ENCODE peak calls at places on chromosomes 13 and 19, in nine cellular contexts. H, F, D, O, X, Q, T, M and E are unnamed samples.

GRCh38 chr19:4533835-4534424 is 1.1 kb downstream of the PLIN5 start:
- DNase-seq in H (no peak), F (no peak), D (no peak), O (no peak), X (no peak), Q (no peak), T (no peak), M (no peak), E (no peak)

GRCh38 chr19:6761053-6761676 is 6.1 kb downstream of the SH2D3A start:
- DNase-seq in H (peak), F (no peak), D (peak), O (peak), X (no peak), Q (no peak), T (no peak), M (peak), E (peak)

GRCh38 chr13:78029891-78030290 is 111.3 kb upstream of the EDNRB start:
- DNase-seq in H (no peak), F (no peak), D (no peak), O (no peak), X (no peak), Q (no peak), T (no peak), M (no peak), E (peak)

GRCh38 chr13:43963726-43964125 is 84.0 kb downstream of the LACC1 start:
- DNase-seq in H (no peak), F (no peak), D (no peak), O (peak), X (no peak), Q (peak), T (no peak), M (no peak), E (no peak)

GRCh38 chr19:10691178-10691881 is 9.9 kb upstream of the QTRT1 start:
- DNase-seq in H (no peak), F (no peak), D (no peak), O (no peak), X (no peak), Q (no peak), T (no peak), M (no peak), E (no peak)

GRCh38 chr13:44407891-44408290 is 34.3 kb downstream of the SERP2 start:
- DNase-seq in H (no peak), F (no peak), D (no peak), O (no peak), X (no peak), Q (no peak), T (no peak), M (no peak), E (no peak)

GRCh38 chr19:30445385-30445784 is 73.2 kb downstream of the ZNF536 start:
- DNase-seq in H (no peak), F (no peak), D (no peak), O (no peak), X (no peak), Q (no peak), T (no peak), M (no peak), E (no peak)

GRCh38 chr13:73230714-73231113 is 171.9 kb downstream of the KLF5 start:
- DNase-seq in H (peak), F (no peak), D (no peak), O (no peak), X (no peak), Q (no peak), T (peak), M (no peak), E (peak)

GRCh38 chr19:18223860-18224524 is 2.2 kb downstream of the PDE4C start:
- DNase-seq in H (peak), F (no peak), D (no peak), O (no peak), X (no peak), Q (peak), T (no peak), M (peak), E (no peak)

GRCh38 chr19:55549500-55550320 is 4.4 kb upstream of the SBK3 start:
- DNase-seq in H (peak), F (peak), D (peak), O (peak), X (no peak), Q (no peak), T (no peak), M (peak), E (peak)

GRCh38 chr13:111654531-111654930 is 334.1 kb downstream of the TEX29 start:
- DNase-seq in H (no peak), F (no peak), D (no peak), O (no peak), X (no peak), Q (no peak), T (no peak), M (no peak), E (no peak)

GRCh38 chr19:14055396-14055795 is 6.5 kb downstream of the PALM3 start:
- DNase-seq in H (no peak), F (no peak), D (no peak), O (no peak), X (no peak), Q (no peak), T (no peak), M (peak), E (no peak)

GRCh38 chr19:38061294-38061693 is 154.3 kb downstream of the SIPA1L3 start:
- DNase-seq in H (peak), F (no peak), D (peak), O (peak), X (no peak), Q (no peak), T (no peak), M (no peak), E (peak)

GRCh38 chr19:1650627-1651009 is 1.8 kb downstream of the TCF3 start:
- DNase-seq in H (no peak), F (no peak), D (peak), O (peak), X (no peak), Q (peak), T (peak), M (no peak), E (no peak)

GRCh38 chr13:23510979-23511735 is 59.1 kb upstream of the TNFRSF19 start:
- DNase-seq in H (peak), F (no peak), D (peak), O (peak), X (no peak), Q (peak), T (no peak), M (peak), E (peak)

GRCh38 chr13:49220035-49220855 is at the start of gene MLNR:
- DNase-seq in H (peak), F (no peak), D (peak), O (no peak), X (peak), Q (peak), T (peak), M (peak), E (peak)

GRCh38 chr19:47707135-47707925 is 5.9 kb upstream of the EHD2 start:
- DNase-seq in H (peak), F (no peak), D (peak), O (peak), X (peak), Q (peak), T (peak), M (peak), E (peak)

GRCh38 chr19:11535792-11536595 is 2.7 kb upstream of the CNN1 start:
- DNase-seq in H (peak), F (no peak), D (peak), O (peak), X (peak), Q (peak), T (peak), M (peak), E (peak)

GRCh38 chr13:43057653-43058317 is 34.4 kb downstream of the DNAJC15 start:
- DNase-seq in H (no peak), F (peak), D (no peak), O (peak), X (no peak), Q (no peak), T (peak), M (no peak), E (peak)

GRCh38 chr13:43019811-43020210 is 3.6 kb upstream of the DNAJC15 start:
- DNase-seq in H (no peak), F (no peak), D (no peak), O (no peak), X (no peak), Q (no peak), T (no peak), M (no peak), E (no peak)

GRCh38 chr13:105991622-105992254 is 543.7 kb downstream of the EFNB2 start:
- DNase-seq in H (peak), F (peak), D (peak), O (peak), X (no peak), Q (no peak), T (no peak), M (no peak), E (peak)

GRCh38 chr19:42199440-42200115 is 17.9 kb downstream of the DEDD2 start:
- DNase-seq in H (no peak), F (no peak), D (no peak), O (no peak), X (peak), Q (no peak), T (peak), M (peak), E (no peak)

GRCh38 chr13:34208326-34208725 is 390.4 kb downstream of the RFC3 start:
- DNase-seq in H (peak), F (peak), D (peak), O (no peak), X (no peak), Q (no peak), T (no peak), M (no peak), E (peak)

GRCh38 chr19:38684078-38684861 is 36.8 kb downstream of the ACTN4 start:
- DNase-seq in H (peak), F (peak), D (peak), O (peak), X (no peak), Q (no peak), T (peak), M (no peak), E (peak)

GRCh38 chr19:8571006-8571411 is 6.2 kb downstream of the MYO1F start:
- DNase-seq in H (peak), F (no peak), D (peak), O (peak), X (peak), Q (no peak), T (peak), M (peak), E (peak)

GRCh38 chr19:38888876-38889275 is 10.5 kb downstream of the SIRT2 start:
- DNase-seq in H (no peak), F (no peak), D (no peak), O (no peak), X (no peak), Q (no peak), T (no peak), M (no peak), E (no peak)